ENCODE peak calls at places on chromosomes 4 and X, in four cellular contexts. A, K, D and H are unnamed samples. For H3K4me1, the result is how much of the 10 kb centered on the place peaks cover.

GRCh38 chrX:110341189-110342035 is 17.2 kb upstream of the RTL9 start:
- DNase-seq in D (no peak), A (peak), K (no peak), H (peak)

GRCh38 chrX:3713225-3713936 is at the start of gene PRKX:
- DNase-seq in D (peak), K (no peak), A (peak), H (peak)

GRCh38 chr4:20432098-20432497 is 180.4 kb downstream of the SLIT2 start:
- DNase-seq in K (peak), A (no peak), D (no peak), H (peak)

GRCh38 chr4:81084624-81085023 is 54.1 kb downstream of the BMP3 start:
- DNase-seq in D (no peak), K (no peak), A (no peak), H (peak)

GRCh38 chrX:42247241-42247640 is 323.9 kb upstream of the CASK start:
- DNase-seq in K (no peak), A (no peak), D (no peak), H (no peak)

GRCh38 chr4:1870328-1870577 is 940 bp upstream of the NSD2 start:
- DNase-seq in A (peak), D (peak), K (no peak), H (peak)

GRCh38 chr4:86367577-86367976 is 7.7 kb upstream of the MAPK10 start:
- DNase-seq in A (no peak), K (no peak), D (no peak), H (peak)

GRCh38 chr4:85779165-85779564 is 304.2 kb downstream of the ARHGAP24 start:
- DNase-seq in K (no peak), A (no peak), D (no peak), H (peak)

GRCh38 chr4:139452000-139452399 is 1.9 kb upstream of the RAB33B start:
- DNase-seq in D (no peak), K (no peak), A (no peak), H (no peak)
- H3K9ac ChIP-seq in D (no peak), K (no peak), A (peak), H (peak)

GRCh38 chr4:98514930-98515809 is 143.2 kb downstream of the TSPAN5 start:
- DNase-seq in A (no peak), D (no peak), K (no peak), H (no peak)
- H3K4me1 ChIP-seq in A (half or more), D (under half), K (under half), H (half or more)

DNA sequence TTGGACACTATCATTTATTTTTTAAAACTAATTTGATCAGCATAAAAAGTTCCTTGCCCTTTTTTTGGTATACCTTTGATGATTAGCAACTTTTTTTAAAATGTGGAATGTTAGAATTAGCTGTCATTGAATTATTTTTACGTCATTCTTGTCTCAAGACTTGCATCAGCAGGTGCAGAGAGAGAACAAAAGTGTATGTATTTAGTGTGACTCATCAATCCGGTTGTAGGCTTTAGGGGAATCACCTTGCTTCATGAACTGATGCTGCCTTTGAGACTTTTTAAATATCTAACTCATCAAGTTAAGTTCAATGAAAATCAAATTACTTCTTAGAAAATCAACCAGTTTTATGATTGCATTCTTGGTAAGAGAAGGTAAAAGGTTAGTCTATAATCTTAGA is 125.1 kb downstream of the ARX start:
- DNase-seq in D (no peak), A (no peak), K (no peak), H (no peak)
- H3K4me3 ChIP-seq in D (no peak), A (no peak), K (no peak), H (no peak)

DNA sequence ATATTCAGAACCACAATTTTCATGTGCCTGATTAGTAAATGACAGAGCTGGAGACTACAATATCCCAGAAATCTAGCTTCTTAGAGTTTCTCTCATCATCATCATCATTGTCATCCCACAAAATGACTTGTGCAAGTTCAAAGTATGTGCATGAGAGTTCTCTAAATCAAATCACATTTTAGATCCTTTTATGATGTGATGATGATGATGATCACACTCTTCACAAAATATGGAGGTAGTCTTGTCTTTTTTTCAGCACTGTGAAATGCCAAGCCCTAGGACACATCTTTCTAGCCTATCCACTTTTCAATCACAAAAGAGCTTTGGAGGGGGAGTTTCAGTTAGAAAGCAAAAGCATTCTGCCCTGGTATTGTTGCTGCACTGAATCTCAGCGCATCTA is 7.4 kb downstream of the MBNL3 start:
- DNase-seq in D (no peak), A (no peak), K (no peak), H (no peak)
- H3K9ac ChIP-seq in D (no peak), A (no peak), K (no peak), H (peak)

DNA sequence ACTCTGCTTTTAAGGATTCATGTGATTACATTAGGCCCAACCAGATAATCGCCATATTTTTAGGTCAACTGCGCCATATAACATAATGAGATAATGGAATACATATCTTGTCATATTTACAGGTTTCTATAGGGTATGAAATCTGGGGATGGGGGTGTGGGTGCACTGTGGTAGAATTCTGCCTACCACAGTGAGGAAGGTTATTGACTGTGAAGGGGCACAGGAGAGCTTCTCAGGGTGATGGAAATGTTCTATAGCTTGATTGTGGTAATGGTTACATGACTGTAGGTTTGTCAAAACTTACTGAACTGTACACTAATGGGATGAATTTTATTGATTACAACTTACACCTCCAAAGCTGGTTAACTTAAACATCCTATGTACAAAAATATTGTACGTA is 15.9 kb downstream of the USP53 start:
- DNase-seq in D (no peak), A (no peak), K (no peak), H (no peak)
- H3K4me1 ChIP-seq in D (under half), A (under half), K (under half), H (under half)